ENCODE peak calls at places on chromosomes 5 and 9, in six cellular contexts. One of them, this sample, is unnamed.
A peak's percentile ranks its signal among the peaks of the same experiment; 100 is the strongest.

GRCh38 chr9:132412089-132412488 is 2.1 kb downstream of the CFAP77 start:
- DNase-seq in effector memory CD4-positive, alpha-beta T cell: no peak
- DNase-seq in IMR-90: no peak
- DNase-seq in ovary: no peak
- DNase-seq in left ventricle myocardium inferior: no peak
- DNase-seq in neuronal stem cell: no peak
- DNase-seq in this sample: no peak

GRCh38 chr5:9947944-9948343 is 301.7 kb downstream of the ATPSCKMT start:
- DNase-seq in effector memory CD4-positive, alpha-beta T cell: no peak
- DNase-seq in ovary: no peak
- DNase-seq in IMR-90: peak; percentile 2
- DNase-seq in left ventricle myocardium inferior: no peak
- DNase-seq in neuronal stem cell: no peak
- DNase-seq in this sample: no peak

GRCh38 chr9:36276840-36277239 is 18.6 kb upstream of the GNE start:
- DNase-seq in IMR-90: peak; percentile 90
- DNase-seq in ovary: no peak
- DNase-seq in left ventricle myocardium inferior: no peak
- DNase-seq in neuronal stem cell: no peak
- DNase-seq in effector memory CD4-positive, alpha-beta T cell: no peak
- DNase-seq in this sample: no peak

GRCh38 chr5:172185096-172185461 is 2.9 kb downstream of the STK10 start:
- DNase-seq in ovary: no peak
- DNase-seq in left ventricle myocardium inferior: no peak
- DNase-seq in effector memory CD4-positive, alpha-beta T cell: no peak
- DNase-seq in IMR-90: no peak
- DNase-seq in neuronal stem cell: no peak
- DNase-seq in this sample: no peak

GRCh38 chr9:77649109-77649812 is 1.1 kb upstream of the GNA14 start:
- DNase-seq in left ventricle myocardium inferior: no peak
- DNase-seq in IMR-90: no peak
- DNase-seq in effector memory CD4-positive, alpha-beta T cell: no peak
- DNase-seq in ovary: no peak
- DNase-seq in neuronal stem cell: no peak
- DNase-seq in this sample: no peak

GRCh38 chr5:170522211-170523128 is 18.6 kb downstream of the KCNIP1 start:
- DNase-seq in effector memory CD4-positive, alpha-beta T cell: no peak
- DNase-seq in ovary: no peak
- DNase-seq in neuronal stem cell: no peak
- DNase-seq in IMR-90: no peak
- DNase-seq in left ventricle myocardium inferior: no peak
- DNase-seq in this sample: no peak

GRCh38 chr5:134458676-134459403 is 47.2 kb upstream of the CDKN2AIPNL start:
- DNase-seq in neuronal stem cell: no peak
- DNase-seq in effector memory CD4-positive, alpha-beta T cell: no peak
- DNase-seq in left ventricle myocardium inferior: peak; percentile 33
- DNase-seq in IMR-90: no peak
- DNase-seq in ovary: no peak
- DNase-seq in this sample: no peak

GRCh38 chr5:172741206-172741582 is 29.8 kb downstream of the DUSP1 start:
- DNase-seq in IMR-90: no peak
- DNase-seq in neuronal stem cell: no peak
- DNase-seq in effector memory CD4-positive, alpha-beta T cell: no peak
- DNase-seq in ovary: no peak
- DNase-seq in left ventricle myocardium inferior: no peak
- DNase-seq in this sample: no peak

GRCh38 chr9:93207326-93207814 is 23.4 kb downstream of the WNK2 start:
- DNase-seq in IMR-90: peak; percentile 11
- DNase-seq in ovary: peak; percentile 64
- DNase-seq in neuronal stem cell: no peak
- DNase-seq in effector memory CD4-positive, alpha-beta T cell: no peak
- DNase-seq in left ventricle myocardium inferior: peak; percentile 64
- DNase-seq in this sample: no peak

GRCh38 chr5:154653418-154653763 is 101.8 kb upstream of the LARP1 start:
- DNase-seq in effector memory CD4-positive, alpha-beta T cell: no peak
- DNase-seq in neuronal stem cell: no peak
- DNase-seq in left ventricle myocardium inferior: no peak
- DNase-seq in IMR-90: no peak
- DNase-seq in ovary: no peak
- DNase-seq in this sample: no peak

GRCh38 chr9:124040935-124041816 is 29.6 kb downstream of the LHX2 start:
- DNase-seq in ovary: peak; percentile 69
- DNase-seq in neuronal stem cell: no peak
- DNase-seq in IMR-90: no peak
- DNase-seq in left ventricle myocardium inferior: peak; percentile 62
- DNase-seq in effector memory CD4-positive, alpha-beta T cell: peak; percentile 9
- DNase-seq in this sample: peak; percentile 92

GRCh38 chr9:87301381-87301780 is 196.3 kb upstream of the DAPK1 start:
- DNase-seq in IMR-90: no peak
- DNase-seq in effector memory CD4-positive, alpha-beta T cell: no peak
- DNase-seq in ovary: no peak
- DNase-seq in left ventricle myocardium inferior: no peak
- DNase-seq in neuronal stem cell: no peak
- DNase-seq in this sample: no peak

GRCh38 chr9:126618590-126619335 is 5.0 kb downstream of the LMX1B start:
- DNase-seq in effector memory CD4-positive, alpha-beta T cell: no peak
- DNase-seq in left ventricle myocardium inferior: no peak
- DNase-seq in IMR-90: no peak
- DNase-seq in neuronal stem cell: no peak
- DNase-seq in ovary: no peak
- DNase-seq in this sample: peak; percentile 73

GRCh38 chr9:10873999-10874398 is 261.2 kb upstream of the PTPRD start:
- DNase-seq in left ventricle myocardium inferior: no peak
- DNase-seq in effector memory CD4-positive, alpha-beta T cell: no peak
- DNase-seq in IMR-90: no peak
- DNase-seq in ovary: no peak
- DNase-seq in neuronal stem cell: no peak
- DNase-seq in this sample: no peak

GRCh38 chr5:96302174-96302738 is 130.8 kb downstream of the PCSK1 start:
- DNase-seq in ovary: no peak
- DNase-seq in left ventricle myocardium inferior: no peak
- DNase-seq in neuronal stem cell: no peak
- DNase-seq in effector memory CD4-positive, alpha-beta T cell: no peak
- DNase-seq in IMR-90: no peak
- DNase-seq in this sample: no peak

GRCh38 chr5:139038618-139039305 is 159.4 kb downstream of the SIL1 start:
- DNase-seq in neuronal stem cell: no peak
- DNase-seq in IMR-90: no peak
- DNase-seq in ovary: no peak
- DNase-seq in left ventricle myocardium inferior: no peak
- DNase-seq in effector memory CD4-positive, alpha-beta T cell: no peak
- DNase-seq in this sample: no peak

GRCh38 chr5:41924526-41924871 is 582 bp upstream of the FBXO4 start:
- DNase-seq in left ventricle myocardium inferior: no peak
- DNase-seq in ovary: no peak
- DNase-seq in IMR-90: no peak
- DNase-seq in effector memory CD4-positive, alpha-beta T cell: no peak
- DNase-seq in neuronal stem cell: no peak
- DNase-seq in this sample: no peak

GRCh38 chr9:127904518-127904887 is 5.1 kb upstream of the ST6GALNAC6 start:
- DNase-seq in left ventricle myocardium inferior: no peak
- DNase-seq in ovary: peak; percentile 89
- DNase-seq in effector memory CD4-positive, alpha-beta T cell: no peak
- DNase-seq in neuronal stem cell: no peak
- DNase-seq in IMR-90: no peak
- DNase-seq in this sample: peak; percentile 86

GRCh38 chr5:14305045-14305444 is 161.9 kb downstream of the TRIO start:
- DNase-seq in left ventricle myocardium inferior: peak; percentile 49
- DNase-seq in effector memory CD4-positive, alpha-beta T cell: no peak
- DNase-seq in ovary: no peak
- DNase-seq in neuronal stem cell: no peak
- DNase-seq in IMR-90: peak; percentile 94
- DNase-seq in this sample: no peak

GRCh38 chr9:107932036-107932435 is 442.5 kb upstream of the KLF4 start:
- DNase-seq in effector memory CD4-positive, alpha-beta T cell: no peak
- DNase-seq in ovary: no peak
- DNase-seq in left ventricle myocardium inferior: no peak
- DNase-seq in neuronal stem cell: no peak
- DNase-seq in IMR-90: peak; percentile 72
- DNase-seq in this sample: no peak

GRCh38 chr9:91777437-91777836 is 172.6 kb downstream of the ROR2 start:
- DNase-seq in IMR-90: peak; percentile 80
- DNase-seq in left ventricle myocardium inferior: no peak
- DNase-seq in neuronal stem cell: no peak
- DNase-seq in effector memory CD4-positive, alpha-beta T cell: no peak
- DNase-seq in ovary: no peak
- DNase-seq in this sample: no peak

GRCh38 chr5:133225671-133226152 is 173.9 kb downstream of the HSPA4 start:
- DNase-seq in neuronal stem cell: no peak
- DNase-seq in ovary: no peak
- DNase-seq in left ventricle myocardium inferior: no peak
- DNase-seq in effector memory CD4-positive, alpha-beta T cell: no peak
- DNase-seq in IMR-90: peak; percentile 70
- DNase-seq in this sample: no peak

GRCh38 chr5:150901446-150901845 is 3.3 kb downstream of the ZNF300 start:
- DNase-seq in effector memory CD4-positive, alpha-beta T cell: no peak
- DNase-seq in ovary: no peak
- DNase-seq in left ventricle myocardium inferior: no peak
- DNase-seq in neuronal stem cell: no peak
- DNase-seq in IMR-90: no peak
- DNase-seq in this sample: no peak

GRCh38 chr5:150895431-150896428 is 9.1 kb downstream of the ZNF300 start:
- DNase-seq in effector memory CD4-positive, alpha-beta T cell: no peak
- DNase-seq in neuronal stem cell: no peak
- DNase-seq in IMR-90: no peak
- DNase-seq in ovary: no peak
- DNase-seq in left ventricle myocardium inferior: no peak
- DNase-seq in this sample: no peak
- H3K9me3 ChIP-seq in effector memory CD4-positive, alpha-beta T cell: peaks cover 34% of the 10 kb centered on the region
- H3K9me3 ChIP-seq in neuronal stem cell: peaks cover 35% of the 10 kb centered on the region
- H3K9me3 ChIP-seq in IMR-90: peaks cover 52% of the 10 kb centered on the region
- H3K9me3 ChIP-seq in ovary: peaks cover 33% of the 10 kb centered on the region
- H3K9me3 ChIP-seq in left ventricle myocardium inferior: peaks cover 100% of the 10 kb centered on the region
- H3K9me3 ChIP-seq in this sample: peaks cover 10% of the 10 kb centered on the region

GRCh38 chr5:178465228-178465860 is 124.8 kb downstream of the COL23A1 start:
- DNase-seq in neuronal stem cell: no peak
- DNase-seq in left ventricle myocardium inferior: no peak
- DNase-seq in effector memory CD4-positive, alpha-beta T cell: no peak
- DNase-seq in IMR-90: no peak
- DNase-seq in ovary: no peak
- DNase-seq in this sample: no peak

GRCh38 chr5:178466342-178466741 is 123.9 kb downstream of the COL23A1 start:
- DNase-seq in IMR-90: no peak
- DNase-seq in left ventricle myocardium inferior: no peak
- DNase-seq in neuronal stem cell: no peak
- DNase-seq in ovary: no peak
- DNase-seq in effector memory CD4-positive, alpha-beta T cell: no peak
- DNase-seq in this sample: no peak

GRCh38 chr5:178464431-178465048 is 125.7 kb downstream of the COL23A1 start:
- DNase-seq in effector memory CD4-positive, alpha-beta T cell: no peak
- DNase-seq in ovary: no peak
- DNase-seq in neuronal stem cell: no peak
- DNase-seq in left ventricle myocardium inferior: no peak
- DNase-seq in IMR-90: no peak
- DNase-seq in this sample: no peak

GRCh38 chr5:178467261-178468195 is 122.7 kb downstream of the COL23A1 start:
- DNase-seq in effector memory CD4-positive, alpha-beta T cell: no peak
- DNase-seq in neuronal stem cell: no peak
- DNase-seq in IMR-90: peak; percentile 32
- DNase-seq in ovary: peak; percentile 52
- DNase-seq in left ventricle myocardium inferior: peak; percentile 46
- DNase-seq in this sample: peak; percentile 77

DNA sequence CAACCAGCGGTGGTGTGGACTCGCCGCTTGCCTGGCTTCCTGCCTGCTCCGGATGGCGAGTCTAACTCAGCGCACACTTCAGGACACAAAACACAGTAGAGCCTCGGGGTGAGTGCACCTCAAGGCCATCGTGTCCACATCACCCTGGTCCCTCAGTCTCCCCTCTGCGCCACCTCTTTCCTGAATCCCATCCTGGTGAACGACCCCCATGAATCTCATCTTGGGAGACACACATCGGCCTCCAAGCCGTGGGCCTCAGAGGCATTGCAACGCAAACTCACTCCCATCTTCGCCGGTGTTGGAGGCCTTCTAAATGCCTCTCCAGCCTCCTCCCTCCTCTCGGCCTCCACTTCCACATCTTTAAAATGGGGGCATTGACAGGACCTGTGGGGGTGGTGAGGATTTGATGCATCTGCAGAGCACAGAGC is 124.3 kb downstream of the COL23A1 start:
- DNase-seq in ovary: no peak
- DNase-seq in neuronal stem cell: no peak
- DNase-seq in effector memory CD4-positive, alpha-beta T cell: no peak
- DNase-seq in left ventricle myocardium inferior: no peak
- DNase-seq in IMR-90: no peak
- DNase-seq in this sample: no peak
- H3K9me3 ChIP-seq in ovary: no peaks in the 10 kb centered on the region
- H3K9me3 ChIP-seq in neuronal stem cell: no peaks in the 10 kb centered on the region
- H3K9me3 ChIP-seq in effector memory CD4-positive, alpha-beta T cell: no peaks in the 10 kb centered on the region
- H3K9me3 ChIP-seq in left ventricle myocardium inferior: no peaks in the 10 kb centered on the region
- H3K9me3 ChIP-seq in IMR-90: peaks cover 2% of the 10 kb centered on the region
- H3K9me3 ChIP-seq in this sample: no peaks in the 10 kb centered on the region

DNA sequence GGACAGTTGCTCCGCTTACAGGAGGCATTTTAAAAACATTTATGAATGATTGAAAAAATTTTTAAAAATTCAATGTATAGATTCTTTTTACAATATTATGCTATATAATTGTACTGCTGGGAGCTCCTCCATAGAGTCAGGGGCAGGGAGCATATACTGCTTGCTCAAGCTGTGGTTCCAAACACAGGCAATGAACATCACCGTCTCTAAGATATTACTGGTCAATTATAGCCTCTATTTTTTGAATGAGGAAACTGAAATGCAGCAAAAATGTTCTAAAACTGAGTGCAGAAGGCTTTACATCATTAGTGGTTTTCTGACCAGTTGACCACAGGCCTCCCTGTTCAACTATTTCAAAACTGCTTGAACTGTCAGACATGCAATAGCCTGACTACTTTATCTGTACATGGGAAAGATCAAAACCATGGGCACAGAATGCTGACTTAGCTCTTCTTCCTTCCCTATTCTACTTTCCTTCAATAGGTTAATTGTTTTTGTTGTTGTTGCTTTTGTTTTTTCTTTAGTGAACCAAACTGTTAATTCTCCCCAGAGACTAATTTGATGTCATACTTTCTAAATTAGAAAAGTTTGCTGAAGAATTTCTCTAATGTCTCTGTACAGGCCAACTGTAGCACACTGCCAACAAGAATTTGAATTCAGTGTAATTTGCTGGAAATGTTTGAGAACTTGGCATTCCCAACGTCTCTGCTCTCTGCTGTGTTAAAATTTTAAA is 107.6 kb upstream of the MPDZ start:
- DNase-seq in ovary: no peak
- DNase-seq in left ventricle myocardium inferior: no peak
- DNase-seq in IMR-90: peak; percentile 33
- DNase-seq in effector memory CD4-positive, alpha-beta T cell: no peak
- DNase-seq in neuronal stem cell: no peak
- DNase-seq in this sample: no peak
- H3K9me3 ChIP-seq in ovary: no peaks in the 10 kb centered on the region
- H3K9me3 ChIP-seq in left ventricle myocardium inferior: peaks cover 47% of the 10 kb centered on the region
- H3K9me3 ChIP-seq in IMR-90: peaks cover 3% of the 10 kb centered on the region
- H3K9me3 ChIP-seq in effector memory CD4-positive, alpha-beta T cell: no peaks in the 10 kb centered on the region
- H3K9me3 ChIP-seq in neuronal stem cell: peaks cover 2% of the 10 kb centered on the region
- H3K9me3 ChIP-seq in this sample: no peaks in the 10 kb centered on the region

DNA sequence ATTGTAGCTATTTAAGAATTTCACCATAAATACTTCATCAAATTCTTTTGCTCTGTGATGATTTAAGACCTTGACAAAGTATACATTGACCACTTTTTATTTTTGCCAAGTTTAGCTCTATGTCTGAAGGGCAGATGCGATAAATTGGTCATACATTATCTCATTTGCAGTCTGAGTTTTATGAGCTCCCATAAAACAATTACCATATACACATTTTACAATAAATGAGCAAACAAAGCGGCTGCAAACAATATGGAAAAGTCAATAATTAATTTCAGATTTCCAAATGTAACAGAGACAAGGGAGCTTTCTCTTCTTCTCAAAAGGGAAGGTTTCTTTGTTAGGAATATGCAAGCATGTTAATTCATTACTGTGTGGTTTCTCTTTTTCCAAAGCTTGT is 6.8 kb upstream of the IZUMO3 start:
- DNase-seq in neuronal stem cell: no peak
- DNase-seq in ovary: no peak
- DNase-seq in IMR-90: no peak
- DNase-seq in left ventricle myocardium inferior: no peak
- DNase-seq in effector memory CD4-positive, alpha-beta T cell: no peak
- DNase-seq in this sample: no peak
- H3K9me3 ChIP-seq in neuronal stem cell: no peaks in the 10 kb centered on the region
- H3K9me3 ChIP-seq in ovary: no peaks in the 10 kb centered on the region
- H3K9me3 ChIP-seq in IMR-90: peaks cover 4% of the 10 kb centered on the region
- H3K9me3 ChIP-seq in left ventricle myocardium inferior: no peaks in the 10 kb centered on the region
- H3K9me3 ChIP-seq in effector memory CD4-positive, alpha-beta T cell: no peaks in the 10 kb centered on the region
- H3K9me3 ChIP-seq in this sample: no peaks in the 10 kb centered on the region

This sample was measured in left lung.